ENCODE peak calls at places on chromosomes 16 and 17, in six cellular contexts. F, T, D, X, U and E are unnamed samples.

GRCh38 chr17:80575057-80575875 is 30.6 kb downstream of the RPTOR start:
- DNase-seq in T (peak), U (peak), D (peak), F (peak), X (peak), E (peak)

GRCh38 chr16:25988089-25988488 is 296.3 kb downstream of the HS3ST4 start:
- DNase-seq in T (no peak), F (no peak), D (no peak), X (no peak), U (no peak), E (no peak)

GRCh38 chr16:71709231-71709781 is 15.2 kb downstream of the PHLPP2 start:
- DNase-seq in X (no peak), D (peak), F (no peak), T (no peak), U (no peak), E (no peak)

GRCh38 chr17:77706938-77707337 is 251.6 kb upstream of the TNRC6C start:
- DNase-seq in D (no peak), T (no peak), F (no peak), U (peak), X (no peak), E (no peak)

GRCh38 chr17:57946798-57947358 is 8.3 kb downstream of the CUEDC1 start:
- DNase-seq in D (peak), U (no peak), F (no peak), X (peak), T (peak), E (peak)

GRCh38 chr16:1863681-1864460 is 8.1 kb downstream of the MEIOB start:
- DNase-seq in F (no peak), X (no peak), T (no peak), U (no peak), D (peak), E (no peak)

GRCh38 chr17:13590441-13590840 is 11.3 kb downstream of the HS3ST3A1 start:
- DNase-seq in F (no peak), T (no peak), X (no peak), U (no peak), D (no peak), E (no peak)

GRCh38 chr16:30997887-30998711 is 12.3 kb downstream of the STX1B start:
- DNase-seq in U (peak), T (peak), D (peak), F (peak), X (no peak), E (no peak)

GRCh38 chr17:65589321-65589720 is 27.9 kb upstream of the AXIN2 start:
- DNase-seq in X (no peak), F (no peak), D (peak), T (no peak), U (no peak), E (no peak)

GRCh38 chr17:17151962-17152361 is 54.2 kb downstream of the PLD6 start:
- DNase-seq in F (peak), T (peak), D (peak), U (peak), X (peak), E (peak)

GRCh38 chr17:78915872-78916632 is 9.1 kb downstream of the TIMP2 start:
- DNase-seq in T (peak), D (peak), X (peak), U (no peak), F (no peak), E (no peak)

GRCh38 chr17:9676742-9677387 is 31.5 kb downstream of the USP43 start:
- DNase-seq in X (no peak), F (no peak), U (no peak), D (peak), T (peak), E (no peak)

GRCh38 chr16:22161999-22162657 is at the start of gene SDR42E2:
- DNase-seq in F (no peak), X (no peak), D (no peak), U (no peak), T (peak), E (no peak)

GRCh38 chr17:81322271-81323082 is 27.4 kb upstream of the SLC38A10 start:
- DNase-seq in D (no peak), U (no peak), F (no peak), X (no peak), T (no peak), E (no peak)

GRCh38 chr16:74623214-74623842 is 16.4 kb upstream of the GLG1 start:
- DNase-seq in D (peak), T (no peak), U (no peak), X (no peak), F (no peak), E (no peak)

GRCh38 chr16:14300631-14301149 is 229.6 kb downstream of the MRTFB start:
- DNase-seq in D (peak), T (peak), F (no peak), X (peak), U (peak), E (peak)

GRCh38 chr17:72416054-72416691 is 295.4 kb downstream of the SOX9 start:
- DNase-seq in D (no peak), X (no peak), F (no peak), T (no peak), U (no peak), E (no peak)

GRCh38 chr17:76727745-76728456 is 1.3 kb downstream of the METTL23 start:
- DNase-seq in X (no peak), T (no peak), U (no peak), F (no peak), D (peak), E (no peak)

GRCh38 chr16:26526633-26527032 is 540.1 kb upstream of the C16orf82 start:
- DNase-seq in F (no peak), X (no peak), T (no peak), U (no peak), D (no peak), E (no peak)

GRCh38 chr17:73954981-73955380 is 248.5 kb upstream of the RPL38 start:
- DNase-seq in U (peak), F (no peak), D (no peak), X (no peak), T (no peak), E (no peak)

GRCh38 chr16:57374067-57374534 is 1.8 kb downstream of the CX3CL1 start:
- DNase-seq in T (no peak), U (peak), D (no peak), F (no peak), X (no peak), E (no peak)

GRCh38 chr17:17679748-17680147 is 1.5 kb upstream of the RAI1 start:
- DNase-seq in U (no peak), X (no peak), F (no peak), D (no peak), T (no peak), E (no peak)

GRCh38 chr17:44331249-44331760 is 6.7 kb upstream of the SLC25A39 start:
- DNase-seq in T (peak), F (peak), X (peak), D (peak), U (peak), E (peak)

GRCh38 chr16:87652799-87653198 is 50.5 kb downstream of the JPH3 start:
- DNase-seq in F (no peak), D (no peak), X (no peak), U (no peak), T (no peak), E (no peak)

GRCh38 chr17:58679263-58680037 is 12.4 kb downstream of the TEX14 start:
- DNase-seq in F (no peak), X (no peak), U (no peak), T (no peak), D (peak), E (peak)

GRCh38 chr17:79036609-79037008 is 12.6 kb downstream of the C1QTNF1 start:
- DNase-seq in U (peak), X (no peak), T (peak), F (no peak), D (peak), E (no peak)

GRCh38 chr16:85057948-85058347 is 30.4 kb downstream of the KIAA0513 start:
- DNase-seq in T (no peak), F (no peak), U (no peak), D (no peak), X (no peak), E (no peak)

GRCh38 chr17:17926840-17927449 is 45.3 kb downstream of the TOM1L2 start:
- DNase-seq in U (no peak), D (no peak), X (no peak), T (no peak), F (no peak), E (no peak)

GRCh38 chr17:45973943-45974859 is 24.8 kb upstream of the STH start:
- DNase-seq in F (no peak), X (no peak), U (no peak), T (no peak), D (no peak), E (no peak)

GRCh38 chr16:7615565-7615964 is 282.9 kb downstream of the RBFOX1 start:
- DNase-seq in U (no peak), F (no peak), X (no peak), D (no peak), T (no peak), E (no peak)
- TF ChIP-seq CTCF in U (no peak), F (no peak), X (no peak), D (no peak), T (no peak), E (no peak)

GRCh38 chr17:48612456-48612853 is 1.6 kb upstream of the HOXB7 start:
- DNase-seq in F (no peak), D (peak), T (no peak), U (no peak), X (no peak), E (no peak)

GRCh38 chr17:48613862-48614694 is 1.0 kb downstream of the HOXB8 start:
- DNase-seq in T (no peak), U (no peak), D (no peak), X (no peak), F (no peak), E (no peak)

GRCh38 chr17:48614904-48615211 is 234 bp downstream of the HOXB8 start:
- DNase-seq in D (peak), U (no peak), F (no peak), X (no peak), T (no peak), E (no peak)

GRCh38 chr17:48611681-48612455 is 1.1 kb upstream of the HOXB7 start:
- DNase-seq in T (peak), D (no peak), F (no peak), X (no peak), U (no peak), E (no peak)

GRCh38 chr17:48612854-48613691 is 2.0 kb downstream of the HOXB8 start:
- DNase-seq in F (no peak), T (no peak), D (peak), U (no peak), X (no peak), E (no peak)
- TF ChIP-seq CTCF in F (no peak), T (peak), D (peak), U (no peak), X (no peak), E (no peak)

GRCh38 chr16:48386559-48387312 is 1.5 kb upstream of the SIAH1 start:
- DNase-seq in T (no peak), D (no peak), U (peak), F (no peak), X (no peak), E (no peak)

GRCh38 chr16:48395375-48395774 is 10.2 kb upstream of the SIAH1 start:
- DNase-seq in X (no peak), F (no peak), T (no peak), D (no peak), U (peak), E (no peak)

GRCh38 chr16:48393843-48394703 is 8.9 kb upstream of the SIAH1 start:
- DNase-seq in T (no peak), F (no peak), U (peak), D (peak), X (no peak), E (no peak)

DNA sequence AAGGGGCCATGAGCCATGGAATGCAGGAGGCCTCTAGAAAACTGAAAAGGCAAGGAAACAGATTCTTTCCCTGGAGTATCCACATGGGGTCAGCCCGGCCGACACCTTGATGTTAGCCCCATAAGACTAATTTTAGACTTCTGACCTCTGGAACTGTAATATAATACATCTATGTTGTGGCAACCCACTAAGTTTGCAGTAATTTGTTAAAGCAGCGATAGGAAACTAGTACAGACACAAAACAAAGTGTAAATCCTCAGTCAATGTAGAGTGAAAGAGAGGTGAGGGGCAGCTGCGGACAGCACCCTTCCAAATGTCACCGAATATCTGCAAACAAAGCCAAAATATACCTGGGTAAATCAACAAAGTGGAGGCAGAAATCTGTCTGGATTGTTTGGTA is 7.2 kb upstream of the SIAH1 start:
- DNase-seq in F (no peak), D (no peak), T (no peak), X (no peak), U (peak), E (no peak)
- TF ChIP-seq CTCF in F (no peak), D (no peak), T (no peak), X (no peak), U (no peak), E (no peak)

DNA sequence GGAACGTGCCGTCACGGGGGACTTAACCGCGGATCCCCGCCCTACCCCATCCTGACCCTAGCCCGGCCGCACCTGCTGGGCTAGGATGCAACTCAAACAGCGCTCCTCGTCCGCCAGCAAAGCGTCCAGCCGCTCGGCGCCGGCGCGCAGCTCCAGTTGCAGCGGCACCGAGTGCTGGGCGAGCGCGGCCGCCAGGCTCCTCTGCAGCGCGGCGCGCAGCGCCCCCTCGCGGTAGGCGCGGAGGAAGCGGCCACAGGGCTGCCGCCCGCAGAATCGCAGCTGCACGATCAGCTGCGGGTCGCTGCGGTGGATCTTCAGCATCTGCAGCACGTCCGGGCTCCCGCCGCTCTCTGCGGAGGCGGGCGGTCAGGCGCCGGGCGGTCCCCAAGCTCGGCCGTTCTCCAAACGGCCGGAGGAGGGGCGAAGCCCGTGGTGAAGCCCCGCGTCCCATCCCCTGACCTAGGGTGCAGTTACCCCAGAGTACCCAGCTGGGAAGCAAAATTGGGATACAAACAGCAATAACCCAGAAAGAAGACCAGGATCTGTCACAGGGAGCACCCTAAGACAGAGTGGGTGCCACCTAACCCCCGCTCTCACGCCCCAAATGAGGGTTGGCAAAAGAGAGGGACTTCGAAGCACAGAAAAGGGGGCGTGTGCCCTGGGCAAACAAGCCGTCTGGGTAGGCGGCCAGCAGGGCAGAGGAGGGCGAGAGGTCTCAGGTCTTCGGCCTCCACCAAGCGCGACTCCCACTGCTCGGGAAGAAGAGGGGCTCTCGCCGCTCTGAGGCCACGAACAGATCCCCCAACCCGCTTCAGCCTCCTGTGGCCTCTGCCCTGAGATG is 4.2 kb downstream of the TRADD start:
- DNase-seq in U (peak), X (peak), T (peak), D (peak), F (no peak), E (peak)
- TF ChIP-seq CTCF in U (peak), X (peak), T (peak), D (peak), F (peak), E (peak)

GRCh38 chr17:63102034-63102433 is 136.0 kb downstream of the TANC2 start:
- DNase-seq in D (no peak), T (no peak), F (no peak), X (no peak), U (no peak), E (no peak)

GRCh38 chr17:63095459-63095858 is 129.4 kb downstream of the TANC2 start:
- DNase-seq in D (peak), X (no peak), F (no peak), U (no peak), T (no peak), E (no peak)

GRCh38 chr17:63096426-63096825 is 130.4 kb downstream of the TANC2 start:
- DNase-seq in F (no peak), D (peak), T (no peak), X (no peak), U (no peak), E (no peak)

GRCh38 chr17:63095879-63096278 is 129.8 kb downstream of the TANC2 start:
- DNase-seq in X (no peak), F (no peak), U (no peak), D (peak), T (no peak), E (no peak)

DNA sequence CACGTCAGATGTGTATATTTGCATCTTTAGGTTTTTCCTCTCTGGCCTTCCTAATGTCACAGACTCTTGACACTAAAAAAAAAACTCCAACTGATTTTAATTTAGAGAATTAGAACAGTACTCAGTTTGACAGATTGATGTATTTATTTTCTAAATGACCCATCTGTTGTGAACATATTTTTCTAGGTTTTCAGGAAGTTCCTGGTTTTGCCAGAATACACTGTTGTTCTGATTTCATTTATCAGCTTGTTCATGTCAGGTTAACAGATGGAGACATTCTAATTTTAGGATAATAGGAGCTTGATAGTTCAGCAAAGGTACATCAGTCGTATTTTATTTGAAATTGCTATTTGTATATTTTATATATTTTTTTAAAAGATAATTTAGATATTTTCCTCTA is 133.4 kb downstream of the TANC2 start:
- DNase-seq in T (no peak), U (no peak), F (no peak), D (no peak), X (no peak), E (no peak)
- TF ChIP-seq CTCF in T (no peak), U (no peak), F (no peak), D (no peak), X (no peak), E (no peak)

GRCh38 chr17:51645056-51645455 is 384.7 kb downstream of the UTP18 start:
- DNase-seq in D (no peak), F (no peak), X (no peak), U (no peak), T (no peak), E (no peak)

GRCh38 chr17:51640108-51640622 is 379.8 kb downstream of the UTP18 start:
- DNase-seq in F (no peak), X (no peak), U (no peak), T (no peak), D (no peak), E (no peak)

GRCh38 chr17:51647873-51648272 is 387.5 kb downstream of the UTP18 start:
- DNase-seq in U (no peak), T (no peak), F (no peak), D (no peak), X (no peak), E (no peak)

GRCh38 chr17:51641999-51642398 is 381.7 kb downstream of the UTP18 start:
- DNase-seq in F (no peak), D (no peak), X (no peak), U (no peak), T (no peak), E (no peak)

DNA sequence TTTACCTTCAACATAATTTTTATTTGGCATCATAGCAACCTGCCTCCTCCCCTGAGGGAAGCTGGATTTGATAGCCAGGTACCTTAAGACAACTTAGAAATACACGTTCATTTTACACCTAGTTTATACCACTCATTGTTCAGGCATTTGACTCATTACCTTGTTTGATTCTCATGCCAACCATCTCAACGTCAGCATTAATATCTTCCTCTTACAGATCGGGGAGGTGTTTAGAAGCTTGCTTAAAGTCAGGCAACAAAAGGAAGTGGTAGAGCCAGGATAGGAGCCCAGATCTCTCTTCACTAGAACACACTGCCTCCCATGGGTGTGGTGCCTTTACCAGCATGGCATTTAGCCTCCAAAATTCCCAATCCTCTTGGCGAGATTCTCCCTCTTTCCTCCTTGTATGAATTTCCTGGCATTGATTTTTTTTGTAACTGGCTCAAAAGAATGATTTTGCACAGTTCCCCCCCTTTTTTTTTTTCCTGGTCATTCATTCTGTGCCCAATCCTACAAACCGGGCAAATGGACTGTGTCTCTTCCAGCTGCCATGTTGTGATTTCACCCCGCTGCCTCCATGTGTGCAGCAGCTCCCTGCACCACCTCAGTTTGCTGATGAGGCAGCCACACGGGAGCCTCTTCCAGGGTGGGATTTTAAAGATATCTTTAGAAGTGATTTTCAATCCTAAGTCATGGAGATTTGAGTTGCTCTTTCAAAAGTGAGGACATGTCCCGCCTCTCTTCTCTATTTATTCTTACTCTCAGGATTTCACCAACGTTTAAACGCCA is 383.6 kb downstream of the UTP18 start:
- DNase-seq in U (no peak), T (no peak), X (no peak), D (no peak), F (no peak), E (no peak)
- TF ChIP-seq CTCF in U (no peak), T (no peak), X (no peak), D (no peak), F (no peak), E (no peak)

GRCh38 chr16:66549284-66550131 is at the start of gene TK2:
- DNase-seq in D (peak), T (peak), X (peak), F (no peak), U (peak), E (peak)
- TF ChIP-seq CTCF in D (no peak), T (no peak), X (no peak), F (no peak), U (no peak), E (peak)

DNA sequence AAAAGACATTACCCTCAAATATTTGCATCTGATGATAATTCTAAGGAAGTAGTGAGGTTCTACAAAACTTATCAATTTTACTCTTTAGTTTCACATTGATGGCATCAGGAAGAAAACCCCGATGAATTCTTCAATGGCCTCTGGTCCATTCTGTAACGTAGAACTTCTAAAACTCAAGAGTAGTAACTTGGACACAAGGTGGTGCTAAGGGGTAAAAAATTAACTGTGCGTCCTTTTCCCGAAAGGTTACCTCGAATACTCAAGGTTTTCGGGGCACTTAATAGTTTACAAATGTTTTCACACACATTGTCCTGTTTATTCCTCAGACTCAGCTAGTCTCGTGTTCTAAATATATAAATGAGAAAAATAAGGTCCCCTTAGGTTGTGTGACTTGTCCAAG is 517.3 kb upstream of the ZFHX3 start:
- DNase-seq in U (no peak), X (no peak), T (peak), F (no peak), D (peak), E (no peak)
- TF ChIP-seq CTCF in U (peak), X (no peak), T (no peak), F (no peak), D (no peak), E (no peak)